ENCODE peak calls at places on chromosome 2, in seven cellular contexts. One of them, this sample, is unnamed. For H3K4me1, the result is how much of the 10 kb centered on the place peaks cover.

GRCh38 chr2:217794133-217794986 is 208.4 kb downstream of the TNS1 start:
- DNase-seq in OCI-LY7: no peak
- DNase-seq in mucosa of descending colon: no peak
- DNase-seq in neuronal stem cell: no peak
- DNase-seq in SK-N-SH: peak
- DNase-seq in thoracic aorta: no peak
- DNase-seq in adrenal gland: no peak
- DNase-seq in this sample: peak

GRCh38 chr2:196601430-196602306 is 37.8 kb upstream of the CCDC150 start:
- DNase-seq in OCI-LY7: no peak
- DNase-seq in mucosa of descending colon: no peak
- DNase-seq in neuronal stem cell: no peak
- DNase-seq in SK-N-SH: peak
- DNase-seq in thoracic aorta: peak
- DNase-seq in adrenal gland: peak
- DNase-seq in this sample: peak

GRCh38 chr2:8677646-8678592 is 3.9 kb upstream of the ID2 start:
- DNase-seq in OCI-LY7: peak
- DNase-seq in mucosa of descending colon: peak
- DNase-seq in neuronal stem cell: peak
- DNase-seq in SK-N-SH: peak
- DNase-seq in thoracic aorta: no peak
- DNase-seq in adrenal gland: peak
- DNase-seq in this sample: peak

GRCh38 chr2:33529771-33530481 is 53.5 kb downstream of the RASGRP3 start:
- DNase-seq in OCI-LY7: peak
- DNase-seq in mucosa of descending colon: no peak
- DNase-seq in neuronal stem cell: no peak
- DNase-seq in SK-N-SH: no peak
- DNase-seq in thoracic aorta: no peak
- DNase-seq in adrenal gland: no peak
- DNase-seq in this sample: no peak

GRCh38 chr2:110869472-110870446 is 137.4 kb downstream of the ACOXL start:
- DNase-seq in OCI-LY7: no peak
- DNase-seq in mucosa of descending colon: no peak
- DNase-seq in neuronal stem cell: no peak
- DNase-seq in SK-N-SH: peak
- DNase-seq in thoracic aorta: no peak
- DNase-seq in adrenal gland: no peak
- DNase-seq in this sample: no peak

GRCh38 chr2:184890311-184890710 is 292.0 kb downstream of the ZNF804A start:
- DNase-seq in OCI-LY7: no peak
- DNase-seq in mucosa of descending colon: no peak
- DNase-seq in neuronal stem cell: no peak
- DNase-seq in SK-N-SH: no peak
- DNase-seq in thoracic aorta: no peak
- DNase-seq in adrenal gland: no peak
- DNase-seq in this sample: no peak

GRCh38 chr2:240387669-240388358 is 47.6 kb upstream of the GPC1 start:
- DNase-seq in OCI-LY7: no peak
- DNase-seq in mucosa of descending colon: peak
- DNase-seq in neuronal stem cell: no peak
- DNase-seq in SK-N-SH: no peak
- DNase-seq in thoracic aorta: peak
- DNase-seq in adrenal gland: peak
- DNase-seq in this sample: peak

GRCh38 chr2:105790467-105791118 is 45.9 kb downstream of the NCK2 start:
- DNase-seq in OCI-LY7: no peak
- DNase-seq in mucosa of descending colon: peak
- DNase-seq in neuronal stem cell: no peak
- DNase-seq in SK-N-SH: no peak
- DNase-seq in thoracic aorta: no peak
- DNase-seq in adrenal gland: no peak
- DNase-seq in this sample: no peak

GRCh38 chr2:12127639-12128038 is 381.2 kb downstream of the LPIN1 start:
- DNase-seq in OCI-LY7: peak
- DNase-seq in mucosa of descending colon: no peak
- DNase-seq in neuronal stem cell: no peak
- DNase-seq in SK-N-SH: no peak
- DNase-seq in thoracic aorta: no peak
- DNase-seq in adrenal gland: no peak
- DNase-seq in this sample: no peak

GRCh38 chr2:6103949-6104348 is 411.8 kb downstream of the SOX11 start:
- DNase-seq in OCI-LY7: peak
- DNase-seq in mucosa of descending colon: peak
- DNase-seq in neuronal stem cell: no peak
- DNase-seq in SK-N-SH: no peak
- DNase-seq in thoracic aorta: no peak
- DNase-seq in adrenal gland: no peak
- DNase-seq in this sample: no peak

GRCh38 chr2:201116959-201117734 is 1.2 kb downstream of the CFLAR start:
- DNase-seq in OCI-LY7: peak
- DNase-seq in mucosa of descending colon: peak
- DNase-seq in neuronal stem cell: no peak
- DNase-seq in SK-N-SH: no peak
- DNase-seq in thoracic aorta: no peak
- DNase-seq in adrenal gland: peak
- DNase-seq in this sample: peak

GRCh38 chr2:101002562-101003277 is 631 bp downstream of the RPL31 start:
- DNase-seq in OCI-LY7: peak
- DNase-seq in mucosa of descending colon: peak
- DNase-seq in neuronal stem cell: no peak
- DNase-seq in SK-N-SH: peak
- DNase-seq in thoracic aorta: no peak
- DNase-seq in adrenal gland: no peak
- DNase-seq in this sample: no peak

GRCh38 chr2:65778126-65778525 is 345.7 kb upstream of the SPRED2 start:
- DNase-seq in OCI-LY7: no peak
- DNase-seq in mucosa of descending colon: no peak
- DNase-seq in neuronal stem cell: no peak
- DNase-seq in SK-N-SH: no peak
- DNase-seq in thoracic aorta: no peak
- DNase-seq in adrenal gland: no peak
- DNase-seq in this sample: no peak

GRCh38 chr2:126811101-126811500 is 87.6 kb upstream of the TEX51 start:
- DNase-seq in OCI-LY7: no peak
- DNase-seq in mucosa of descending colon: no peak
- DNase-seq in neuronal stem cell: no peak
- DNase-seq in SK-N-SH: no peak
- DNase-seq in thoracic aorta: no peak
- DNase-seq in adrenal gland: no peak
- DNase-seq in this sample: no peak

GRCh38 chr2:204535764-204536163 is 9.5 kb upstream of the PARD3B start:
- DNase-seq in OCI-LY7: no peak
- DNase-seq in mucosa of descending colon: no peak
- DNase-seq in neuronal stem cell: no peak
- DNase-seq in SK-N-SH: no peak
- DNase-seq in thoracic aorta: no peak
- DNase-seq in adrenal gland: no peak
- DNase-seq in this sample: no peak

GRCh38 chr2:233375490-233376314 is 21.4 kb downstream of the DGKD start:
- DNase-seq in OCI-LY7: peak
- DNase-seq in mucosa of descending colon: no peak
- DNase-seq in neuronal stem cell: no peak
- DNase-seq in SK-N-SH: no peak
- DNase-seq in thoracic aorta: no peak
- DNase-seq in adrenal gland: no peak
- DNase-seq in this sample: no peak

GRCh38 chr2:189625636-189626035 is 35.6 kb upstream of the ASNSD1 start:
- DNase-seq in OCI-LY7: no peak
- DNase-seq in mucosa of descending colon: no peak
- DNase-seq in neuronal stem cell: no peak
- DNase-seq in SK-N-SH: no peak
- DNase-seq in thoracic aorta: no peak
- DNase-seq in adrenal gland: no peak
- DNase-seq in this sample: no peak

GRCh38 chr2:98561902-98562695 is 46.2 kb downstream of the COA5 start:
- DNase-seq in OCI-LY7: no peak
- DNase-seq in mucosa of descending colon: no peak
- DNase-seq in neuronal stem cell: no peak
- DNase-seq in SK-N-SH: no peak
- DNase-seq in thoracic aorta: no peak
- DNase-seq in adrenal gland: peak
- DNase-seq in this sample: peak

GRCh38 chr2:14902953-14903352 is 270.4 kb downstream of the LRATD1 start:
- DNase-seq in OCI-LY7: no peak
- DNase-seq in mucosa of descending colon: no peak
- DNase-seq in neuronal stem cell: no peak
- DNase-seq in SK-N-SH: no peak
- DNase-seq in thoracic aorta: no peak
- DNase-seq in adrenal gland: no peak
- DNase-seq in this sample: no peak

GRCh38 chr2:23409246-23409645 is 24.3 kb downstream of the KLHL29 start:
- DNase-seq in OCI-LY7: no peak
- DNase-seq in mucosa of descending colon: no peak
- DNase-seq in neuronal stem cell: no peak
- DNase-seq in SK-N-SH: no peak
- DNase-seq in thoracic aorta: no peak
- DNase-seq in adrenal gland: no peak
- DNase-seq in this sample: no peak

GRCh38 chr2:39492095-39492590 is 55.1 kb upstream of the MAP4K3 start:
- DNase-seq in OCI-LY7: peak
- DNase-seq in mucosa of descending colon: peak
- DNase-seq in neuronal stem cell: no peak
- DNase-seq in SK-N-SH: no peak
- DNase-seq in thoracic aorta: no peak
- DNase-seq in adrenal gland: no peak
- DNase-seq in this sample: no peak

GRCh38 chr2:235495373-235496238 is 1.8 kb downstream of the AGAP1 start:
- DNase-seq in OCI-LY7: no peak
- DNase-seq in mucosa of descending colon: no peak
- DNase-seq in neuronal stem cell: no peak
- DNase-seq in SK-N-SH: no peak
- DNase-seq in thoracic aorta: no peak
- DNase-seq in adrenal gland: no peak
- DNase-seq in this sample: no peak

GRCh38 chr2:133438026-133438425 is 130.2 kb downstream of the NCKAP5 start:
- DNase-seq in OCI-LY7: no peak
- DNase-seq in mucosa of descending colon: no peak
- DNase-seq in neuronal stem cell: no peak
- DNase-seq in SK-N-SH: no peak
- DNase-seq in thoracic aorta: no peak
- DNase-seq in adrenal gland: no peak
- DNase-seq in this sample: no peak

GRCh38 chr2:226903179-226903578 is 67.3 kb downstream of the RHBDD1 start:
- DNase-seq in OCI-LY7: no peak
- DNase-seq in mucosa of descending colon: no peak
- DNase-seq in neuronal stem cell: no peak
- DNase-seq in SK-N-SH: no peak
- DNase-seq in thoracic aorta: no peak
- DNase-seq in adrenal gland: no peak
- DNase-seq in this sample: no peak

GRCh38 chr2:238504181-238504711 is 77.5 kb downstream of the ASB1 start:
- DNase-seq in OCI-LY7: no peak
- DNase-seq in mucosa of descending colon: no peak
- DNase-seq in neuronal stem cell: no peak
- DNase-seq in SK-N-SH: no peak
- DNase-seq in thoracic aorta: no peak
- DNase-seq in adrenal gland: no peak
- DNase-seq in this sample: peak

GRCh38 chr2:128320609-128321420 is 2.1 kb upstream of the HS6ST1 start:
- DNase-seq in OCI-LY7: no peak
- DNase-seq in mucosa of descending colon: no peak
- DNase-seq in neuronal stem cell: no peak
- DNase-seq in SK-N-SH: no peak
- DNase-seq in thoracic aorta: no peak
- DNase-seq in adrenal gland: no peak
- DNase-seq in this sample: peak

GRCh38 chr2:127370010-127370409 is 17.8 kb downstream of the MAP3K2 start:
- DNase-seq in OCI-LY7: no peak
- DNase-seq in mucosa of descending colon: no peak
- DNase-seq in neuronal stem cell: no peak
- DNase-seq in SK-N-SH: no peak
- DNase-seq in thoracic aorta: no peak
- DNase-seq in adrenal gland: no peak
- DNase-seq in this sample: no peak

GRCh38 chr2:232204457-232204931 is 174.1 kb upstream of the ALPP start:
- DNase-seq in OCI-LY7: no peak
- DNase-seq in mucosa of descending colon: no peak
- DNase-seq in neuronal stem cell: no peak
- DNase-seq in SK-N-SH: no peak
- DNase-seq in thoracic aorta: no peak
- DNase-seq in adrenal gland: peak
- DNase-seq in this sample: no peak

GRCh38 chr2:54122171-54122935 is 6.9 kb downstream of the ACYP2 start:
- DNase-seq in OCI-LY7: no peak
- DNase-seq in mucosa of descending colon: no peak
- DNase-seq in neuronal stem cell: no peak
- DNase-seq in SK-N-SH: no peak
- DNase-seq in thoracic aorta: no peak
- DNase-seq in adrenal gland: no peak
- DNase-seq in this sample: no peak

GRCh38 chr2:191486584-191487320 is 191.2 kb upstream of the NABP1 start:
- DNase-seq in OCI-LY7: no peak
- DNase-seq in mucosa of descending colon: peak
- DNase-seq in neuronal stem cell: no peak
- DNase-seq in SK-N-SH: no peak
- DNase-seq in thoracic aorta: no peak
- DNase-seq in adrenal gland: no peak
- DNase-seq in this sample: no peak

GRCh38 chr2:42921721-42922120 is 129.3 kb upstream of the HAAO start:
- DNase-seq in OCI-LY7: no peak
- DNase-seq in mucosa of descending colon: no peak
- DNase-seq in neuronal stem cell: no peak
- DNase-seq in SK-N-SH: no peak
- DNase-seq in thoracic aorta: no peak
- DNase-seq in adrenal gland: no peak
- DNase-seq in this sample: no peak
- H3K4me1 ChIP-seq in OCI-LY7: under half
- H3K4me1 ChIP-seq in mucosa of descending colon: under half
- H3K4me1 ChIP-seq in neuronal stem cell: under half
- H3K4me1 ChIP-seq in SK-N-SH: under half
- H3K4me1 ChIP-seq in thoracic aorta: half or more
- H3K4me1 ChIP-seq in adrenal gland: under half
- H3K4me1 ChIP-seq in this sample: half or more

GRCh38 chr2:68236080-68236734 is 16.1 kb downstream of the PPP3R1 start:
- DNase-seq in OCI-LY7: no peak
- DNase-seq in mucosa of descending colon: no peak
- DNase-seq in neuronal stem cell: no peak
- DNase-seq in SK-N-SH: no peak
- DNase-seq in thoracic aorta: no peak
- DNase-seq in adrenal gland: no peak
- DNase-seq in this sample: no peak
- H3K4me1 ChIP-seq in OCI-LY7: under half
- H3K4me1 ChIP-seq in mucosa of descending colon: under half
- H3K4me1 ChIP-seq in neuronal stem cell: under half
- H3K4me1 ChIP-seq in SK-N-SH: under half
- H3K4me1 ChIP-seq in thoracic aorta: half or more
- H3K4me1 ChIP-seq in adrenal gland: under half
- H3K4me1 ChIP-seq in this sample: under half

GRCh38 chr2:187546762-187547333 is 7.4 kb downstream of the TFPI start:
- DNase-seq in OCI-LY7: no peak
- DNase-seq in mucosa of descending colon: no peak
- DNase-seq in neuronal stem cell: no peak
- DNase-seq in SK-N-SH: no peak
- DNase-seq in thoracic aorta: no peak
- DNase-seq in adrenal gland: no peak
- DNase-seq in this sample: no peak
- H3K4me1 ChIP-seq in OCI-LY7: under half
- H3K4me1 ChIP-seq in mucosa of descending colon: under half
- H3K4me1 ChIP-seq in neuronal stem cell: under half
- H3K4me1 ChIP-seq in SK-N-SH: under half
- H3K4me1 ChIP-seq in thoracic aorta: under half
- H3K4me1 ChIP-seq in adrenal gland: under half
- H3K4me1 ChIP-seq in this sample: under half

GRCh38 chr2:63049291-63050185 is 1.1 kb upstream of the OTX1 start:
- DNase-seq in OCI-LY7: no peak
- DNase-seq in mucosa of descending colon: no peak
- DNase-seq in neuronal stem cell: peak
- DNase-seq in SK-N-SH: peak
- DNase-seq in thoracic aorta: no peak
- DNase-seq in adrenal gland: no peak
- DNase-seq in this sample: no peak
- H3K4me1 ChIP-seq in OCI-LY7: under half
- H3K4me1 ChIP-seq in mucosa of descending colon: under half
- H3K4me1 ChIP-seq in neuronal stem cell: under half
- H3K4me1 ChIP-seq in SK-N-SH: under half
- H3K4me1 ChIP-seq in thoracic aorta: under half
- H3K4me1 ChIP-seq in adrenal gland: under half
- H3K4me1 ChIP-seq in this sample: under half